ENCODE peak calls at places on chromosomes 4 and X, in seven cellular contexts. H is activated T-cell treated with anti-CD3 and anti-CD28 coated beads, Interleukin-2, amount 50 U/mL, for 24 hours; Z is Caco-2; N is stimulated activated CD8-positive, alpha-beta memory T cell treated with anti-CD3 and anti-CD28 coated beads, Interleukin-7, amount 100 ng/mL, for 1 hour; T is stomach; G is posterior vena cava; C is AG04450. F is an unnamed sample.
A peak's percentile ranks its signal among the peaks of the same experiment; 100 is the strongest.

GRCh38 chr4:94711635-94712034 is 46.1 kb upstream of the BMPR1B start:
- DNase-seq in H (no peak), Z (no peak), N (no peak), T (no peak), G (no peak), C (no peak), F (no peak)

GRCh38 chr4:149512489-149512888 is 303.2 kb downstream of the IQCM start:
- DNase-seq in H (no peak), Z (no peak), N (no peak), T (no peak), G (no peak), C (no peak), F (no peak)

GRCh38 chr4:153684182-153685073 is at the start of gene TLR2:
- DNase-seq in H (peak; percentile 77), Z (peak; percentile 68), N (peak; percentile 23), T (peak; percentile 85), G (peak; percentile 96), C (no peak), F (peak; percentile 88)

GRCh38 chrX:130097507-130098201 is 12.6 kb downstream of the ELF4 start:
- DNase-seq in H (no peak), Z (no peak), N (no peak), T (peak; percentile 53), G (no peak), C (no peak), F (peak; percentile 49)

GRCh38 chrX:15146515-15146914 is 123.4 kb downstream of the ASB9 start:
- DNase-seq in H (peak; percentile 47), Z (peak; percentile 27), N (no peak), T (peak; percentile 28), G (no peak), C (no peak), F (no peak)

GRCh38 chr4:53450773-53451172 is 73.3 kb downstream of the FIP1L1 start:
- DNase-seq in H (no peak), Z (no peak), N (no peak), T (no peak), G (no peak), C (no peak), F (no peak)

GRCh38 chrX:11724122-11725017 is 33.7 kb upstream of the MSL3 start:
- DNase-seq in H (no peak), Z (no peak), N (no peak), T (no peak), G (no peak), C (peak; percentile 1), F (no peak)

GRCh38 chrX:151082077-151082948 is 94.1 kb upstream of the GPR50 start:
- DNase-seq in H (peak; percentile 79), Z (peak; percentile 47), N (peak; percentile 26), T (peak; percentile 65), G (peak; percentile 91), C (peak; percentile 6), F (peak; percentile 80)

GRCh38 chr4:53649357-53649756 is 58.1 kb upstream of the LNX1 start:
- DNase-seq in H (no peak), Z (no peak), N (no peak), T (no peak), G (no peak), C (no peak), F (no peak)

GRCh38 chr4:190020790-190021717 is 6.0 kb downstream of the FRG2 start:
- DNase-seq in H (peak; percentile 73), Z (no peak), N (no peak), T (peak; percentile 51), G (no peak), C (no peak), F (peak; percentile 51)

GRCh38 chr4:58936436-58936835 is 1826.3 kb upstream of the IGFBP7 start:
- DNase-seq in H (no peak), Z (no peak), N (no peak), T (no peak), G (no peak), C (no peak), F (no peak)

GRCh38 chr4:63906660-63907146 is 502.5 kb downstream of the TECRL start:
- DNase-seq in H (no peak), Z (no peak), N (no peak), T (no peak), G (no peak), C (no peak), F (no peak)

GRCh38 chr4:39698424-39699009 is 581 bp downstream of the UBE2K start:
- DNase-seq in H (no peak), Z (peak; percentile 63), N (no peak), T (peak; percentile 32), G (peak; percentile 85), C (no peak), F (peak; percentile 61)

GRCh38 chr4:125125256-125125655 is 189.5 kb upstream of the FAT4 start:
- DNase-seq in H (no peak), Z (no peak), N (no peak), T (no peak), G (no peak), C (no peak), F (no peak)

GRCh38 chrX:36414056-36414455 is 494.5 kb downstream of the CFAP47 start:
- DNase-seq in H (no peak), Z (no peak), N (no peak), T (no peak), G (no peak), C (no peak), F (no peak)

GRCh38 chr4:30714408-30715031 is 5.6 kb upstream of the PCDH7 start:
- DNase-seq in H (no peak), Z (peak; percentile 67), N (no peak), T (peak; percentile 59), G (no peak), C (no peak), F (peak; percentile 49)

GRCh38 chrX:38806054-38806389 is 4.8 kb downstream of the MID1IP1 start:
- DNase-seq in H (no peak), Z (no peak), N (no peak), T (no peak), G (no peak), C (no peak), F (no peak)